ENCODE peak calls at places on chromosomes 2 and 18, in ten cellular contexts. One of them, this sample, is unnamed.

GRCh38 chr18:471701-472100 is 28.8 kb downstream of the COLEC12 start:
- DNase-seq in HFF-Myc: no peak
- DNase-seq in pancreas: no peak
- DNase-seq in neuronal stem cell: no peak
- DNase-seq in coronary artery: no peak
- DNase-seq in IMR-90: no peak
- DNase-seq in effector memory CD4-positive, alpha-beta T cell: no peak
- DNase-seq in skeletal muscle cell: no peak
- DNase-seq in BE2C: no peak
- DNase-seq in GM06990: no peak
- DNase-seq in this sample: no peak

GRCh38 chr2:26521054-26521912 is 43.4 kb upstream of the OTOF start:
- DNase-seq in HFF-Myc: no peak
- DNase-seq in pancreas: no peak
- DNase-seq in neuronal stem cell: peak
- DNase-seq in coronary artery: no peak
- DNase-seq in IMR-90: no peak
- DNase-seq in effector memory CD4-positive, alpha-beta T cell: no peak
- DNase-seq in skeletal muscle cell: no peak
- DNase-seq in BE2C: peak
- DNase-seq in GM06990: no peak
- DNase-seq in this sample: peak

GRCh38 chr2:237733677-237734300 is 64.8 kb upstream of the RBM44 start:
- DNase-seq in HFF-Myc: no peak
- DNase-seq in pancreas: peak
- DNase-seq in neuronal stem cell: no peak
- DNase-seq in coronary artery: no peak
- DNase-seq in IMR-90: no peak
- DNase-seq in effector memory CD4-positive, alpha-beta T cell: no peak
- DNase-seq in skeletal muscle cell: no peak
- DNase-seq in BE2C: peak
- DNase-seq in GM06990: no peak
- DNase-seq in this sample: peak

GRCh38 chr2:120715941-120716340 is 19.7 kb upstream of the GLI2 start:
- DNase-seq in HFF-Myc: no peak
- DNase-seq in pancreas: no peak
- DNase-seq in neuronal stem cell: no peak
- DNase-seq in coronary artery: no peak
- DNase-seq in IMR-90: no peak
- DNase-seq in effector memory CD4-positive, alpha-beta T cell: no peak
- DNase-seq in skeletal muscle cell: no peak
- DNase-seq in BE2C: no peak
- DNase-seq in GM06990: no peak
- DNase-seq in this sample: no peak

GRCh38 chr2:69683170-69683971 is 39.8 kb upstream of the AAK1 start:
- DNase-seq in HFF-Myc: peak
- DNase-seq in pancreas: peak
- DNase-seq in neuronal stem cell: no peak
- DNase-seq in coronary artery: no peak
- DNase-seq in IMR-90: peak
- DNase-seq in effector memory CD4-positive, alpha-beta T cell: no peak
- DNase-seq in skeletal muscle cell: peak
- DNase-seq in BE2C: peak
- DNase-seq in GM06990: no peak
- DNase-seq in this sample: peak

GRCh38 chr2:227386630-227387029 is 1.1 kb downstream of the SCYGR1 start:
- DNase-seq in HFF-Myc: no peak
- DNase-seq in pancreas: no peak
- DNase-seq in neuronal stem cell: no peak
- DNase-seq in coronary artery: no peak
- DNase-seq in IMR-90: no peak
- DNase-seq in effector memory CD4-positive, alpha-beta T cell: no peak
- DNase-seq in skeletal muscle cell: no peak
- DNase-seq in BE2C: no peak
- DNase-seq in GM06990: no peak
- DNase-seq in this sample: no peak

GRCh38 chr2:201406077-201406662 is 45.1 kb downstream of the TRAK2 start:
- DNase-seq in HFF-Myc: peak
- DNase-seq in pancreas: peak
- DNase-seq in neuronal stem cell: no peak
- DNase-seq in coronary artery: no peak
- DNase-seq in IMR-90: peak
- DNase-seq in effector memory CD4-positive, alpha-beta T cell: no peak
- DNase-seq in skeletal muscle cell: peak
- DNase-seq in BE2C: no peak
- DNase-seq in GM06990: no peak
- DNase-seq in this sample: peak

GRCh38 chr2:238449241-238449640 is 22.5 kb downstream of the ASB1 start:
- DNase-seq in HFF-Myc: no peak
- DNase-seq in pancreas: no peak
- DNase-seq in neuronal stem cell: no peak
- DNase-seq in coronary artery: peak
- DNase-seq in IMR-90: no peak
- DNase-seq in effector memory CD4-positive, alpha-beta T cell: no peak
- DNase-seq in skeletal muscle cell: no peak
- DNase-seq in BE2C: no peak
- DNase-seq in GM06990: no peak
- DNase-seq in this sample: no peak

GRCh38 chr18:70322928-70323327 is 34.1 kb downstream of the SOCS6 start:
- DNase-seq in HFF-Myc: no peak
- DNase-seq in pancreas: no peak
- DNase-seq in neuronal stem cell: no peak
- DNase-seq in coronary artery: no peak
- DNase-seq in IMR-90: peak
- DNase-seq in effector memory CD4-positive, alpha-beta T cell: no peak
- DNase-seq in skeletal muscle cell: peak
- DNase-seq in BE2C: no peak
- DNase-seq in GM06990: no peak
- DNase-seq in this sample: peak

GRCh38 chr2:231554748-231555545 is 24.7 kb upstream of the NMUR1 start:
- DNase-seq in HFF-Myc: no peak
- DNase-seq in pancreas: no peak
- DNase-seq in neuronal stem cell: no peak
- DNase-seq in coronary artery: peak
- DNase-seq in IMR-90: peak
- DNase-seq in effector memory CD4-positive, alpha-beta T cell: no peak
- DNase-seq in skeletal muscle cell: peak
- DNase-seq in BE2C: no peak
- DNase-seq in GM06990: peak
- DNase-seq in this sample: no peak

GRCh38 chr2:15748736-15749323 is 157.2 kb downstream of the DDX1 start:
- DNase-seq in HFF-Myc: no peak
- DNase-seq in pancreas: no peak
- DNase-seq in neuronal stem cell: peak
- DNase-seq in coronary artery: peak
- DNase-seq in IMR-90: no peak
- DNase-seq in effector memory CD4-positive, alpha-beta T cell: no peak
- DNase-seq in skeletal muscle cell: no peak
- DNase-seq in BE2C: peak
- DNase-seq in GM06990: no peak
- DNase-seq in this sample: peak

GRCh38 chr2:117714110-117714509 is 100.4 kb upstream of the DDX18 start:
- DNase-seq in HFF-Myc: no peak
- DNase-seq in pancreas: no peak
- DNase-seq in neuronal stem cell: no peak
- DNase-seq in coronary artery: no peak
- DNase-seq in IMR-90: no peak
- DNase-seq in effector memory CD4-positive, alpha-beta T cell: no peak
- DNase-seq in skeletal muscle cell: no peak
- DNase-seq in BE2C: peak
- DNase-seq in GM06990: no peak
- DNase-seq in this sample: no peak

GRCh38 chr2:97718942-97719341 is 5.6 kb downstream of the ZAP70 start:
- DNase-seq in HFF-Myc: no peak
- DNase-seq in pancreas: no peak
- DNase-seq in neuronal stem cell: no peak
- DNase-seq in coronary artery: no peak
- DNase-seq in IMR-90: no peak
- DNase-seq in effector memory CD4-positive, alpha-beta T cell: no peak
- DNase-seq in skeletal muscle cell: no peak
- DNase-seq in BE2C: no peak
- DNase-seq in GM06990: no peak
- DNase-seq in this sample: no peak

GRCh38 chr2:97719362-97720155 is 6.2 kb downstream of the ZAP70 start:
- DNase-seq in HFF-Myc: no peak
- DNase-seq in pancreas: no peak
- DNase-seq in neuronal stem cell: no peak
- DNase-seq in coronary artery: no peak
- DNase-seq in IMR-90: no peak
- DNase-seq in effector memory CD4-positive, alpha-beta T cell: no peak
- DNase-seq in skeletal muscle cell: no peak
- DNase-seq in BE2C: no peak
- DNase-seq in GM06990: no peak
- DNase-seq in this sample: no peak

GRCh38 chr2:97717618-97718005 is 4.2 kb downstream of the ZAP70 start:
- DNase-seq in HFF-Myc: no peak
- DNase-seq in pancreas: no peak
- DNase-seq in neuronal stem cell: no peak
- DNase-seq in coronary artery: no peak
- DNase-seq in IMR-90: no peak
- DNase-seq in effector memory CD4-positive, alpha-beta T cell: no peak
- DNase-seq in skeletal muscle cell: no peak
- DNase-seq in BE2C: no peak
- DNase-seq in GM06990: no peak
- DNase-seq in this sample: no peak

GRCh38 chr2:97716695-97717617 is 3.6 kb downstream of the ZAP70 start:
- DNase-seq in HFF-Myc: no peak
- DNase-seq in pancreas: no peak
- DNase-seq in neuronal stem cell: no peak
- DNase-seq in coronary artery: no peak
- DNase-seq in IMR-90: no peak
- DNase-seq in effector memory CD4-positive, alpha-beta T cell: no peak
- DNase-seq in skeletal muscle cell: no peak
- DNase-seq in BE2C: no peak
- DNase-seq in GM06990: no peak
- DNase-seq in this sample: no peak

DNA sequence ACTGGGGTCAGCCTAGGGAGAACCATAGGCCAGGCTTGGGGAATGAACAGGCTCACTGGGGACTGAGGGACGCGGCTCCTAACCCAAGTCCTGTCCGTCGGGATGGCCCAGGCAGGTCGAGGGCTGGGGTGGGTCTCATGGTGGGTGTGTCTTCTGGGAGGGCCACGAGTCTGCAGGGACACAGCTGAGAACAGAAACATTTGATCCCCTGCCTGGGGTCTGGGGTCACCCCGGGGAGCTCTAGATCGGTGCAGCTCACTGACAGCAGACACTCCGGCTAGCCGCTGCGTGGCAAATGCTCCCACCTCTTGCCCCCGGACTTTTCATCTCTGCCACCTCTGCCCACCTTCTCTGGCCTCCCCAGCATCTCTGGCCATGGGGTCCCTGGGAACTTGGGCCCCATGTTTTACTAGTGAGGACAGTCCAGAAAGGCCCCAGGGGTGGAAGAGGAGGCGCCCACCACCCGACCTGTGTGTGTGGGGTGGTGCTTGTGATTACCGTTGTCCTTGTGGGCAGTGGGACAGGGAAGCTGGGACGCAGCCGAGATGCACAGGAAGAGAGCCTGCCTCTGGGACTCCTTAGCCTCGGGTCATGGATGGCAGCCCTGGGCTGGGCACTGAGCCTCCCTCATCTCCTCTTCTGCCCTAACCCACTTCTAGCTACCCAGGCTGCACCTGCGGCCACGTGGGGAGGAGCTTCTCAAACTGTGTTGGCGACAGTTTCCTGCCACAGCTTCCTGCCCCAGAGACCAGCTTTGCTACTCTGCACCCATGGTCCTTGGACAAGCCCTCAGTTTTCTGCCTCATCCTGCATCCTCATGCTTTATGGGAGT is 4.9 kb downstream of the ZAP70 start:
- DNase-seq in HFF-Myc: no peak
- DNase-seq in pancreas: no peak
- DNase-seq in neuronal stem cell: no peak
- DNase-seq in coronary artery: no peak
- DNase-seq in IMR-90: no peak
- DNase-seq in effector memory CD4-positive, alpha-beta T cell: peak
- DNase-seq in skeletal muscle cell: no peak
- DNase-seq in BE2C: no peak
- DNase-seq in GM06990: no peak
- DNase-seq in this sample: no peak
- H3K4me3 ChIP-seq in HFF-Myc: no peak
- H3K4me3 ChIP-seq in pancreas: no peak
- H3K4me3 ChIP-seq in neuronal stem cell: peak
- H3K4me3 ChIP-seq in coronary artery: no peak
- H3K4me3 ChIP-seq in IMR-90: no peak
- H3K4me3 ChIP-seq in effector memory CD4-positive, alpha-beta T cell: peak
- H3K4me3 ChIP-seq in skeletal muscle cell: no peak
- H3K4me3 ChIP-seq in BE2C: no peak
- H3K4me3 ChIP-seq in GM06990: no peak
- H3K4me3 ChIP-seq in this sample: no peak

DNA sequence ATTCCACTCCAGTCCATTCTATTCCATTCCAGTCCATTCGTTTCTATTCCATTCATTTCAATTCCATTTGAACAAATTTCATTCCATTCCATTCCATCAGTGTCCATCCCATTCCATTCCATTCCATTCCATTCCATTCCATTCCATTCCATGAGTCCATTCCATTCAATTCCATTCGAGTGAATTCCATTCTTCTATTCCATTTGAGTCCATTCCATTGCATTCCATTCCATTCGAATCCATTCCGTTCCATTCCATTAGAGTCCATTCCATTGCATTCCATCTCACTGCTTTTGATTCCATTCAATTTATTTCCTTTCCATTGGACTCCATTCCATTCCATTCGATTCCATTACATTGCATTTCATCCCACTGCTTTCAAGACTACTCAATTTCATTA is 1132.1 kb downstream of the RPIA start:
- DNase-seq in HFF-Myc: no peak
- DNase-seq in pancreas: no peak
- DNase-seq in neuronal stem cell: no peak
- DNase-seq in coronary artery: no peak
- DNase-seq in IMR-90: no peak
- DNase-seq in effector memory CD4-positive, alpha-beta T cell: no peak
- DNase-seq in skeletal muscle cell: no peak
- DNase-seq in BE2C: no peak
- DNase-seq in GM06990: no peak
- DNase-seq in this sample: no peak
- H3K4me3 ChIP-seq in HFF-Myc: no peak
- H3K4me3 ChIP-seq in pancreas: no peak
- H3K4me3 ChIP-seq in neuronal stem cell: no peak
- H3K4me3 ChIP-seq in coronary artery: no peak
- H3K4me3 ChIP-seq in IMR-90: no peak
- H3K4me3 ChIP-seq in effector memory CD4-positive, alpha-beta T cell: no peak
- H3K4me3 ChIP-seq in skeletal muscle cell: no peak
- H3K4me3 ChIP-seq in BE2C: no peak
- H3K4me3 ChIP-seq in GM06990: no peak
- H3K4me3 ChIP-seq in this sample: no peak

GRCh38 chr2:127218843-127219715 is 1.0 kb downstream of the CYP27C1 start:
- DNase-seq in HFF-Myc: no peak
- DNase-seq in pancreas: no peak
- DNase-seq in neuronal stem cell: peak
- DNase-seq in coronary artery: no peak
- DNase-seq in IMR-90: no peak
- DNase-seq in effector memory CD4-positive, alpha-beta T cell: no peak
- DNase-seq in skeletal muscle cell: no peak
- DNase-seq in BE2C: peak
- DNase-seq in GM06990: no peak
- DNase-seq in this sample: no peak
- H3K4me3 ChIP-seq in HFF-Myc: peak
- H3K4me3 ChIP-seq in pancreas: peak
- H3K4me3 ChIP-seq in neuronal stem cell: peak
- H3K4me3 ChIP-seq in coronary artery: peak
- H3K4me3 ChIP-seq in IMR-90: peak
- H3K4me3 ChIP-seq in effector memory CD4-positive, alpha-beta T cell: peak
- H3K4me3 ChIP-seq in skeletal muscle cell: peak
- H3K4me3 ChIP-seq in BE2C: peak
- H3K4me3 ChIP-seq in GM06990: no peak
- H3K4me3 ChIP-seq in this sample: no peak

GRCh38 chr2:219688560-219689445 is 61.4 kb downstream of the SLC4A3 start:
- DNase-seq in HFF-Myc: peak
- DNase-seq in pancreas: no peak
- DNase-seq in neuronal stem cell: no peak
- DNase-seq in coronary artery: peak
- DNase-seq in IMR-90: peak
- DNase-seq in effector memory CD4-positive, alpha-beta T cell: no peak
- DNase-seq in skeletal muscle cell: no peak
- DNase-seq in BE2C: no peak
- DNase-seq in GM06990: no peak
- DNase-seq in this sample: no peak
- H3K4me3 ChIP-seq in HFF-Myc: peak
- H3K4me3 ChIP-seq in pancreas: no peak
- H3K4me3 ChIP-seq in neuronal stem cell: no peak
- H3K4me3 ChIP-seq in coronary artery: peak
- H3K4me3 ChIP-seq in IMR-90: no peak
- H3K4me3 ChIP-seq in effector memory CD4-positive, alpha-beta T cell: no peak
- H3K4me3 ChIP-seq in skeletal muscle cell: no peak
- H3K4me3 ChIP-seq in BE2C: no peak
- H3K4me3 ChIP-seq in GM06990: peak
- H3K4me3 ChIP-seq in this sample: no peak

This sample was measured in thyroid gland.